ENCODE peak calls at places on chromosome 21, in four cellular contexts. L, G, Y and S are unnamed samples.

GRCh38 chr21:42031816-42032215 is 21.7 kb upstream of the ZBTB21 start:
- DNase-seq in L (no peak), G (no peak), Y (no peak), S (no peak)

GRCh38 chr21:31326478-31327247 is 17.4 kb downstream of the TIAM1 start:
- DNase-seq in L (no peak), G (no peak), Y (no peak), S (no peak)

GRCh38 chr21:44090332-44090731 is 16.9 kb upstream of the PWP2 start:
- DNase-seq in L (no peak), G (no peak), Y (no peak), S (no peak)

GRCh38 chr21:43331962-43332458 is 94.9 kb downstream of the SIK1 start:
- DNase-seq in L (no peak), G (peak; percentile 18), Y (peak; percentile 88), S (no peak)

GRCh38 chr21:38756746-38757145 is 49.0 kb upstream of the ETS2 start:
- DNase-seq in L (no peak), G (no peak), Y (no peak), S (no peak)

GRCh38 chr21:32474179-32475059 is 61.9 kb downstream of the EVA1C start:
- DNase-seq in L (no peak), G (no peak), Y (no peak), S (no peak)

GRCh38 chr21:31366825-31367224 is 22.8 kb upstream of the TIAM1 start:
- DNase-seq in L (no peak), G (no peak), Y (no peak), S (no peak)

GRCh38 chr21:42837421-42838211 is 41.7 kb downstream of the WDR4 start:
- DNase-seq in L (peak; percentile 45), G (no peak), Y (peak; percentile 42), S (no peak)

GRCh38 chr21:28538987-28539622 is 453.6 kb downstream of the LTN1 start:
- DNase-seq in L (no peak), G (no peak), Y (no peak), S (no peak)

GRCh38 chr21:37665230-37666024 is 250.8 kb downstream of the KCNJ6 start:
- DNase-seq in L (no peak), G (no peak), Y (no peak), S (no peak)

GRCh38 chr21:15731243-15731613 is 1.4 kb downstream of the USP25 start:
- DNase-seq in L (no peak), G (no peak), Y (no peak), S (no peak)

GRCh38 chr21:43600642-43601397 is 58.5 kb downstream of the HSF2BP start:
- DNase-seq in L (no peak), G (no peak), Y (no peak), S (no peak)

GRCh38 chr21:44822484-44823178 is 4.8 kb upstream of the SUMO3 start:
- DNase-seq in L (no peak), G (no peak), Y (no peak), S (no peak)

GRCh38 chr21:33080776-33081175 is 10.8 kb downstream of the OLIG1 start:
- DNase-seq in L (no peak), G (no peak), Y (no peak), S (no peak)